ENCODE peak calls at places on chromosome 14, in nine cellular contexts. F is lung, L is fibroblast of lung, J is mucosa of descending colon, K is mammary epithelial cell, C is pancreas, Z is IMR-90, S is Peyer's patch, T is left ventricle myocardium inferior. A is an unnamed sample. For H3K36me3, the result is how much of the 10 kb centered on the place peaks cover.

GRCh38 chr14:81268016-81268416 is 47.3 kb upstream of the GTF2A1 start:
- DNase-seq in L (no peak), J (no peak), T (no peak), C (no peak), F (no peak), Z (peak), S (no peak), K (peak), A (peak)

GRCh38 chr14:98952595-98953325 is 319.2 kb downstream of the BCL11B start:
- DNase-seq in J (no peak), C (no peak), Z (no peak), K (peak), F (no peak), S (no peak), T (no peak), L (peak), A (peak)

GRCh38 chr14:95387826-95388445 is 68.2 kb upstream of the CLMN start:
- DNase-seq in T (no peak), F (no peak), J (no peak), Z (no peak), S (no peak), C (no peak), K (no peak), L (no peak), A (no peak)

GRCh38 chr14:103391048-103391447 is 5.8 kb downstream of the MARK3 start:
- DNase-seq in K (peak), S (no peak), J (no peak), C (no peak), F (no peak), T (no peak), Z (peak), L (peak), A (peak)

GRCh38 chr14:86601813-86602212 is 1071.9 kb downstream of the FLRT2 start:
- DNase-seq in Z (no peak), J (no peak), F (no peak), K (no peak), L (no peak), T (no peak), S (no peak), C (no peak), A (no peak)

GRCh38 chr14:67622675-67623074 is 3.0 kb downstream of the ARG2 start:
- DNase-seq in T (no peak), K (peak), Z (peak), C (no peak), J (no peak), L (peak), S (no peak), F (no peak), A (peak)

GRCh38 chr14:92348154-92348553 is 25.2 kb downstream of the SLC24A4 start:
- DNase-seq in T (no peak), Z (no peak), C (no peak), L (no peak), S (no peak), K (no peak), F (no peak), J (no peak), A (peak)

GRCh38 chr14:89422952-89423345 is 5.9 kb upstream of the FOXN3 start:
- DNase-seq in C (no peak), K (no peak), T (no peak), F (no peak), S (no peak), L (no peak), Z (no peak), J (no peak), A (no peak)

GRCh38 chr14:89504602-89505320 is 87.7 kb upstream of the FOXN3 start:
- DNase-seq in K (peak), Z (peak), L (peak), T (no peak), S (no peak), C (no peak), F (peak), J (no peak), A (no peak)

GRCh38 chr14:24139272-24139934 is 2.0 kb downstream of the EMC9 start:
- DNase-seq in Z (no peak), K (no peak), F (no peak), L (no peak), T (no peak), J (no peak), C (peak), S (no peak), A (no peak)

GRCh38 chr14:80636071-80636470 is 305.5 kb downstream of the CEP128 start:
- DNase-seq in Z (peak), S (no peak), J (no peak), L (peak), K (no peak), F (no peak), T (no peak), C (no peak), A (peak)

GRCh38 chr14:50012644-50013043 is 103.7 kb downstream of the VCPKMT start:
- DNase-seq in T (no peak), F (no peak), K (peak), Z (peak), C (no peak), J (no peak), S (no peak), L (peak), A (no peak)

GRCh38 chr14:32230181-32230580 is 27.1 kb upstream of the RNU6-8 start:
- DNase-seq in Z (peak), J (no peak), S (no peak), L (no peak), C (no peak), K (peak), T (no peak), F (no peak), A (peak)

GRCh38 chr14:21436567-21437062 is 19.3 kb downstream of the CHD8 start:
- DNase-seq in J (no peak), C (no peak), T (no peak), F (peak), S (no peak), L (peak), K (no peak), Z (no peak), A (peak)

GRCh38 chr14:101495827-101496778 is 65.2 kb upstream of the DIO3 start:
- DNase-seq in Z (no peak), C (peak), F (no peak), S (peak), T (peak), J (peak), L (no peak), K (no peak), A (no peak)

GRCh38 chr14:102111101-102111500 is 24.3 kb upstream of the HSP90AA1 start:
- DNase-seq in C (no peak), F (no peak), T (no peak), Z (no peak), J (no peak), L (no peak), K (no peak), S (no peak), A (no peak)

GRCh38 chr14:101230851-101231550 is 327.5 kb upstream of the RTL1 start:
- DNase-seq in L (no peak), K (no peak), Z (no peak), F (no peak), J (no peak), T (no peak), C (no peak), S (peak), A (no peak)

GRCh38 chr14:96091941-96092411 is 52.8 kb downstream of the C14orf132 start:
- DNase-seq in K (no peak), F (no peak), C (no peak), S (no peak), T (no peak), J (no peak), L (no peak), Z (no peak), A (no peak)

GRCh38 chr14:77721437-77721836 is 13.5 kb downstream of the SLIRP start:
- DNase-seq in C (no peak), F (no peak), T (no peak), J (no peak), Z (no peak), K (no peak), S (no peak), L (no peak), A (no peak)

GRCh38 chr14:85702937-85703336 is 173.0 kb downstream of the FLRT2 start:
- DNase-seq in L (peak), J (no peak), C (no peak), T (no peak), F (no peak), S (no peak), Z (peak), K (no peak), A (peak)

GRCh38 chr14:23672200-23672599 is 36.0 kb downstream of the DHRS2 start:
- DNase-seq in F (no peak), Z (no peak), K (no peak), C (no peak), T (no peak), L (no peak), S (no peak), J (no peak), A (no peak)

GRCh38 chr14:62329427-62329826 is 567.2 kb downstream of the SNAPC1 start:
- DNase-seq in F (no peak), S (no peak), K (no peak), L (peak), Z (peak), C (no peak), J (no peak), T (no peak), A (no peak)

GRCh38 chr14:73743431-73743931 is 29.3 kb upstream of the PNMA1 start:
- DNase-seq in Z (no peak), L (no peak), T (peak), J (peak), F (peak), K (no peak), C (no peak), S (peak), A (no peak)

GRCh38 chr14:98385851-98386250 is 886.1 kb downstream of the BCL11B start:
- DNase-seq in K (no peak), C (no peak), L (no peak), T (no peak), F (no peak), Z (no peak), J (no peak), S (no peak), A (no peak)

GRCh38 chr14:75223664-75224154 is 47.3 kb upstream of the TMED10 start:
- DNase-seq in T (peak), C (no peak), K (no peak), F (peak), J (no peak), Z (peak), L (no peak), S (no peak), A (no peak)

DNA sequence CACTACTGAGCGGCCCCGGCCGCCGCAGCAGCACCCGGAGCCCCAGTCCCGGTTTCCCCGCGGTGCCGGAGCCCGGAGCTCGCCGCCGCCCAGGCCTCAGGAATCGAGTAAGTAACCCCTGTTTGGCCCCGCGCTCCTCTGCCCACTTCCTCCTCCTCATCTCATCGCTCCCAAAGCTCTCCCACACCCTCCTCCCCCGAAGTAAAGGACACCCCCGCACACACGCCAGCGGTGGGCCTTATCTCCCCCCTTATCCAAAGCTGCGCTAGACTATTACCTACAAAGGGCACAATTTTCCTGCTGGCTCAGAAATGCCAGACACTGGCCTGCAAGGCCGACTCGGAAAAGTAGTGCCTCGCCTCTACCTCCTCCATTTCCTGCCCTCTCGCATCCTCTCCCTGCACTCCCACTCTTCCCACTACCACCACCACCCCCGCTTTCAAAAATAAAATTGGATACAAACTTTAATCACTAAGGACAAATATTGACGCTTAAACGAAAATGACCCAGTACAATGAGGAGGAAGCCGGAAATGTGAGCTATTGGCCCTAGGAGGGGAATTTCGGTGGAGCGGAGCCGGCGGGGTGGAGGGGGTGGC is 581 bp upstream of the FOXG1 start:
- DNase-seq in C (no peak), L (no peak), K (no peak), S (no peak), J (no peak), Z (no peak), F (no peak), T (no peak), A (no peak)
- H3K4me3 ChIP-seq in C (no peak), L (no peak), K (no peak), S (peak), J (no peak), Z (peak), F (no peak), T (peak), A (no peak)

DNA sequence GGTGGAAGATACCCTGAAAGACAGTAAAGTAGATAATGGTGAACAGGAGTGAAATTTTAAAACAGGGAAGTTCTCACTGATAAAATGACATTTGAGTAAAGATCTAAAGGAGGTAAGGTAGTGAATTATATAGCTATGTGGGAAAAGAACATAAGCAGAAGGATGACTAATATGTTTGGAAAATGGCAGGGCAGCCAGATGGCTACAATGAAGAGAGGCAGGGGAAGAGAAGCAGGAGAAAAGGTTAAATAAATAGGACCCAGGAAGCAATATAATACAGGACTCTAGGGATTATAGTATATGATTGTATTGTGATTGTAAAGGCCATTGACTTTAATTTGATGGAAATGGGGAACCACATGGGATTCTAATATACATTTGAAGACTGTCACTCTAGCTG is 33.0 kb downstream of the SCFD1 start:
- DNase-seq in L (peak), K (no peak), Z (peak), F (no peak), S (no peak), C (no peak), T (no peak), J (no peak), A (peak)
- H3K36me3 ChIP-seq in L (under half), K (under half), Z (under half), F (under half), S (under half), C (under half), T (half or more), J (under half), A (under half)

GRCh38 chr14:104661086-104661485 is 28.3 kb upstream of the INF2 start:
- DNase-seq in J (no peak), K (no peak), Z (no peak), S (no peak), L (no peak), T (no peak), F (no peak), C (no peak), A (no peak)
- TF ChIP-seq CTCF in J (no peak), K (no peak), Z (no peak), S (no peak), L (no peak), T (no peak), F (no peak), C (no peak), A (no peak)

DNA sequence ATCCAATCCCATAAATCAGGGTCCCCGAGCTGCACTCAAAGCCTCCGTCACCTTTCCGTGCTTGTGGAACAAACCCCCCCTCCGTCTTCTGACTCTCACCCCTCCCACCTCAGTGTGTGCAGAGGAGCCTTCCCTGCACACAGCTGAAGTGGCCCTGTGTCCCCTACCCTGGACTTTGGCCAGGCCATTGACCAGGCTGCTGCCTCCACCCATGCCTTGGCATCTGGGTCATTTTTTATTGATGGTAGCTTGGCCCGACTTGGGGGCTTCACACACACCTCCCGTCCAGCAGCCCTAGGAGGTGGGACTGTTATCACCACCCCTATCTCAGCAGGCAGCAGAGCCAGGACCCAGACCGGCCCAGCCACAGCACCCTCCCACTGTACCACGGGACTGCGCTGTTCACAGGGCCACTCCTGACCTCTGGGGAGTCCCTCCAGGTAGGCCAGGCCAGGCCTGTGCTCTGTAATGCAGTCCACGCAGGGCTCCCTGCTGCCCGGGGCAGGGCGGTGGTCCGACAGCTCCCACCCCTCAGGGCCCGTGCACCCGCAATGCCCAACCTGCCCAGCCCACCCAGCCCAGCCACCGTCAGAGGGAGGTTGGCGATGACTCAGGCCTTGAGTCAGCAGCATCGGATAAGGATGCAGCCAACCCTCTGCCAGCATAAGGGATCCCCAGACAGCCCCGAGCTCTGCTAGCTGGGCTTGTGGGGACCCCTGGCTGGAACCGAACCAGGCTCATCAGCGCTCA is 9.2 kb upstream of the INF2 start:
- DNase-seq in J (peak), Z (peak), S (peak), L (peak), C (peak), K (peak), T (peak), F (no peak), A (peak)
- H3K4me3 ChIP-seq in J (no peak), Z (no peak), S (no peak), L (peak), C (no peak), K (no peak), T (no peak), F (no peak), A (peak)

DNA sequence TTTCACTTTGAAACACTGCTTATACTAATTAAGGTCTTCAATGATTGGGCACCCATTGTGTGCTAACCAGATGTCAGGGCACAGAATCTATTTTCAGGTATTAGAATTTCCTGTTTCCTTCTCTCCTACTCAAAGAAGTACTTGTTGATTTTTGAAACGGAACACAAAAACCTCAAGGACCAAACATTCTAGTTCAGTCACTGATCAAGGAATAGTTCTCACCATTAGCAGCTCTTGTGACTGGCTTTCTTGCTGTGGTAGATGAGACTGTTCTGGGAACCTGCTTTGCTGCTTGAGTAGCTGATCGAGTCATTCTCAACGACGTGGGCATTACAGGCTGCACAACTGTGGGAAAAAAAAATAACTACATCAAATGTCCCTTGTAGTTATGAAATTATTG is 11.0 kb downstream of the DLGAP5 start:
- DNase-seq in Z (peak), K (peak), S (no peak), F (no peak), T (no peak), L (peak), J (no peak), C (no peak), A (no peak)
- H3K36me3 ChIP-seq in Z (under half), K (under half), S (under half), F (under half), T (under half), L (under half), J (under half), C (under half), A (under half)

GRCh38 chr14:30426463-30426862 is 132.5 kb upstream of the G2E3 start:
- DNase-seq in T (no peak), F (no peak), K (no peak), S (no peak), L (no peak), Z (no peak), C (no peak), J (no peak), A (no peak)

GRCh38 chr14:30431552-30431951 is 127.4 kb upstream of the G2E3 start:
- DNase-seq in S (no peak), F (no peak), T (no peak), K (no peak), Z (no peak), L (no peak), J (no peak), C (no peak), A (no peak)

GRCh38 chr14:30427846-30428245 is 131.1 kb upstream of the G2E3 start:
- DNase-seq in J (no peak), Z (no peak), T (no peak), F (no peak), K (no peak), S (no peak), L (no peak), C (no peak), A (no peak)

GRCh38 chr14:30427401-30427800 is 131.6 kb upstream of the G2E3 start:
- DNase-seq in Z (no peak), S (no peak), L (no peak), C (no peak), T (no peak), K (no peak), F (no peak), J (no peak), A (no peak)
- TF ChIP-seq CTCF in Z (no peak), S (no peak), L (no peak), C (no peak), T (no peak), K (no peak), F (no peak), J (no peak), A (no peak)

GRCh38 chr14:100168515-100168914 is 9.1 kb upstream of the DEGS2 start:
- DNase-seq in J (no peak), S (no peak), K (no peak), C (no peak), T (no peak), Z (no peak), F (no peak), L (no peak), A (no peak)

GRCh38 chr14:100160534-100160916 is 1.1 kb upstream of the DEGS2 start:
- DNase-seq in C (peak), Z (no peak), K (no peak), S (no peak), T (no peak), J (peak), L (no peak), F (no peak), A (no peak)

GRCh38 chr14:100165376-100165775 is 5.9 kb upstream of the DEGS2 start:
- DNase-seq in S (peak), K (no peak), L (no peak), C (peak), Z (no peak), J (peak), F (no peak), T (no peak), A (no peak)

GRCh38 chr14:100165825-100166520 is 6.5 kb upstream of the DEGS2 start:
- DNase-seq in F (no peak), J (peak), Z (no peak), K (no peak), L (no peak), S (peak), T (no peak), C (peak), A (no peak)

GRCh38 chr14:100164808-100165207 is 5.4 kb upstream of the DEGS2 start:
- DNase-seq in S (no peak), T (no peak), K (no peak), L (no peak), C (no peak), Z (no peak), J (no peak), F (no peak), A (no peak)
- H3K4me3 ChIP-seq in S (no peak), T (no peak), K (no peak), L (no peak), C (no peak), Z (no peak), J (no peak), F (no peak), A (no peak)